ENCODE peak calls at places on chromosomes 11 and 22, in six cellular contexts. H, W, A, G, P and U are unnamed samples.

GRCh38 chr22:19353363-19354131 is 62.0 kb upstream of the CLTCL1 start:
- DNase-seq in A (no peak), P (no peak), G (no peak), H (no peak), W (no peak), U (no peak)

GRCh38 chr11:8905528-8906165 is 5.3 kb upstream of the AKIP1 start:
- DNase-seq in P (no peak), A (no peak), G (no peak), H (no peak), W (no peak), U (no peak)

GRCh38 chr11:101617735-101618332 is 34.0 kb upstream of the TRPC6 start:
- DNase-seq in P (no peak), H (no peak), A (no peak), G (no peak), W (no peak), U (no peak)

GRCh38 chr11:100550910-100551309 is 136.2 kb upstream of the ARHGAP42 start:
- DNase-seq in G (no peak), W (no peak), A (no peak), P (no peak), H (no peak), U (no peak)

GRCh38 chr22:37951305-37951704 is 2.1 kb downstream of the C22orf23 start:
- DNase-seq in P (no peak), A (no peak), H (no peak), W (peak), G (no peak), U (no peak)

GRCh38 chr11:110112457-110112856 is 19.3 kb downstream of the ZC3H12C start:
- DNase-seq in A (no peak), G (peak), W (no peak), H (no peak), P (no peak), U (no peak)

GRCh38 chr11:132257861-132258260 is 887.4 kb downstream of the NTM start:
- DNase-seq in P (no peak), G (no peak), A (no peak), H (no peak), W (no peak), U (no peak)

GRCh38 chr11:131615611-131616010 is 245.2 kb downstream of the NTM start:
- DNase-seq in G (no peak), P (no peak), A (no peak), W (no peak), H (no peak), U (no peak)

GRCh38 chr11:94876645-94877445 is 96.5 kb downstream of the CWC15 start:
- DNase-seq in P (peak), G (peak), A (peak), H (no peak), W (peak), U (no peak)

GRCh38 chr11:74627381-74627780 is 35.0 kb downstream of the POLD3 start:
- DNase-seq in G (no peak), P (no peak), A (no peak), H (no peak), W (no peak), U (no peak)

GRCh38 chr11:74171630-74172465 is 759 bp downstream of the PPME1 start:
- DNase-seq in W (no peak), P (no peak), G (no peak), H (no peak), A (no peak), U (no peak)

GRCh38 chr11:12893787-12894672 is 115.1 kb upstream of the RASSF10 start:
- DNase-seq in H (peak), W (peak), A (peak), P (no peak), G (peak), U (peak)

GRCh38 chr11:130801287-130802146 is 114.8 kb downstream of the SNX19 start:
- DNase-seq in G (no peak), A (no peak), P (no peak), H (no peak), W (no peak), U (no peak)

GRCh38 chr11:83583953-83584352 is 297.8 kb upstream of the CCDC90B start:
- DNase-seq in W (no peak), H (no peak), A (no peak), P (no peak), G (no peak), U (no peak)

GRCh38 chr11:92765418-92765817 is 204.0 kb upstream of the MTNR1B start:
- DNase-seq in W (no peak), G (no peak), H (no peak), A (no peak), P (no peak), U (no peak)

GRCh38 chr11:291281-292210 is 2.6 kb downstream of the PGGHG start:
- DNase-seq in G (peak), P (no peak), H (no peak), A (no peak), W (no peak), U (no peak)

GRCh38 chr11:19398772-19399542 is 158.2 kb upstream of the E2F8 start:
- DNase-seq in W (no peak), P (no peak), H (no peak), G (peak), A (no peak), U (no peak)

GRCh38 chr11:113531575-113532451 is 56.6 kb upstream of the DRD2 start:
- DNase-seq in W (no peak), G (no peak), A (no peak), P (no peak), H (no peak), U (no peak)

GRCh38 chr11:76243157-76243556 is 36.9 kb upstream of the WNT11 start:
- DNase-seq in H (no peak), A (no peak), W (no peak), P (no peak), G (no peak), U (no peak)

GRCh38 chr11:62574363-62575057 is 819 bp upstream of the EEF1G start:
- DNase-seq in H (no peak), G (peak), P (no peak), A (peak), W (no peak), U (no peak)

GRCh38 chr11:71240865-71241691 is 11.3 kb downstream of the SHANK2 start:
- DNase-seq in H (no peak), W (peak), A (no peak), G (peak), P (no peak), U (no peak)

GRCh38 chr22:30191049-30191701 is 55.4 kb downstream of the LIF start:
- DNase-seq in A (no peak), W (peak), H (no peak), G (no peak), P (no peak), U (no peak)

GRCh38 chr11:131809203-131809948 is 439.0 kb downstream of the NTM start:
- DNase-seq in P (no peak), W (no peak), A (no peak), H (no peak), G (no peak), U (no peak)

GRCh38 chr22:31451709-31452571 is 37.7 kb downstream of the EIF4ENIF1 start:
- DNase-seq in A (no peak), H (no peak), P (no peak), G (no peak), W (peak), U (no peak)

GRCh38 chr11:2578006-2578933 is 121.5 kb downstream of the KCNQ1OT1 start:
- DNase-seq in H (no peak), A (no peak), P (no peak), W (no peak), G (peak), U (no peak)

GRCh38 chr11:133302056-133302455 is 230.2 kb downstream of the OPCML start:
- DNase-seq in A (no peak), W (no peak), G (no peak), P (no peak), H (no peak), U (no peak)

GRCh38 chr11:12666905-12667304 is 7.3 kb upstream of the TEAD1 start:
- DNase-seq in A (no peak), P (no peak), W (no peak), H (no peak), G (no peak), U (no peak)

GRCh38 chr11:58285483-58286040 is 17.5 kb upstream of the OR10W1 start:
- DNase-seq in W (no peak), H (no peak), A (peak), P (no peak), G (no peak), U (no peak)

GRCh38 chr22:37122598-37123180 is 13.2 kb upstream of the TMPRSS6 start:
- DNase-seq in G (no peak), H (no peak), W (no peak), P (no peak), A (no peak), U (no peak)

GRCh38 chr11:68043349-68044144 is 4.7 kb downstream of the TCIRG1 start:
- DNase-seq in H (no peak), G (peak), P (no peak), A (no peak), W (no peak), U (no peak)

GRCh38 chr22:22802346-22802970 is 85.2 kb upstream of the IGLL5 start:
- DNase-seq in W (no peak), H (peak), G (no peak), A (peak), P (no peak), U (no peak)

GRCh38 chr11:3169952-3170755 is 5.0 kb upstream of the OSBPL5 start:
- DNase-seq in P (no peak), H (no peak), A (peak), W (no peak), G (no peak), U (no peak)

DNA sequence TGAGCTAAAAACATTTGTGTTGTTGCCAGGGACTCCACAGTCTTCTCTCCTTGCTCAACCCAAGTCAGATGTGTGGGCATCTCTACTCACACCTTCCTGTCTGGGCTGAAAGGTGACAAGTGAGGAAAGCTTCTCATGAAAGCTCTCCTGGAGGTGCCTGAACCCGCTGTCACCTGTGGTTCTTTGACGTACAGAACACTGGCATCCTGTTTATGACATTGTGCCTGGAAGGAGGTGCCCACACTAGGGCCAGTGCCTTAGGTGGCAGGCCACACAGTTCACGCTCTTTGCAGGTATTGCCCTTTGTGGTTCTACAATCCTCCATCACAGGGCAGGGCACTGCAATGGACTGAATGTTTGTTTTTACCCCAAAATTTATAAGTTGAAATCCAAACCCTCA is 108.5 kb downstream of the CD44 start:
- DNase-seq in W (no peak), H (peak), G (no peak), P (no peak), A (no peak), U (no peak)
- H3K27ac ChIP-seq in W (no peak), H (peak), G (no peak), P (peak), A (no peak), U (no peak)

DNA sequence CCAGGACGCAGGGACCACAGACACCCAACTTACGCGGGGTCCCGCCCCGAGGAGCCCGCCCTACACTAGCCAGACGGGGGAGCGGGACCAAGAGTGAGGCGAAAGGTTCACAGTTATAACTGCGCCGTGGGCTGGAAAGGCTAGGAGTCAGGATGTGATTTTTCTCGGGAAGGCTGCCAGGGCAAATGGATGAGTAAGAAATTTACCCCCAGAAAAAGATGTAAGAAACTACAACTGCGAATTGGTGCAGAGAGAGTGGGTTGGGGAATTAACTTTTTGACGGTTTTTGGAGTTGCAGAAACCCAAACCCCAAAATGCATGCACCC is 1.3 kb downstream of the TSPAN18 start:
- DNase-seq in G (no peak), W (no peak), H (no peak), P (no peak), A (no peak), U (no peak)
- H3K27ac ChIP-seq in G (peak), W (no peak), H (peak), P (no peak), A (no peak), U (no peak)

GRCh38 chr11:118530180-118530682 is 761 bp upstream of the TMEM25 start:
- DNase-seq in G (no peak), A (no peak), H (no peak), W (no peak), P (no peak), U (no peak)
- H3K27ac ChIP-seq in G (no peak), A (no peak), H (peak), W (peak), P (peak), U (peak)

GRCh38 chr22:33114570-33114969 is 56.4 kb upstream of the SYN3 start:
- DNase-seq in H (no peak), A (no peak), W (no peak), P (no peak), G (no peak), U (no peak)
- H3K27ac ChIP-seq in H (no peak), A (no peak), W (no peak), P (no peak), G (no peak), U (no peak)

GRCh38 chr11:45102810-45103621 is 43.4 kb upstream of the PRDM11 start:
- DNase-seq in A (peak), H (peak), W (peak), G (peak), P (no peak), U (no peak)
- H3K27ac ChIP-seq in A (no peak), H (peak), W (no peak), G (no peak), P (no peak), U (no peak)

DNA sequence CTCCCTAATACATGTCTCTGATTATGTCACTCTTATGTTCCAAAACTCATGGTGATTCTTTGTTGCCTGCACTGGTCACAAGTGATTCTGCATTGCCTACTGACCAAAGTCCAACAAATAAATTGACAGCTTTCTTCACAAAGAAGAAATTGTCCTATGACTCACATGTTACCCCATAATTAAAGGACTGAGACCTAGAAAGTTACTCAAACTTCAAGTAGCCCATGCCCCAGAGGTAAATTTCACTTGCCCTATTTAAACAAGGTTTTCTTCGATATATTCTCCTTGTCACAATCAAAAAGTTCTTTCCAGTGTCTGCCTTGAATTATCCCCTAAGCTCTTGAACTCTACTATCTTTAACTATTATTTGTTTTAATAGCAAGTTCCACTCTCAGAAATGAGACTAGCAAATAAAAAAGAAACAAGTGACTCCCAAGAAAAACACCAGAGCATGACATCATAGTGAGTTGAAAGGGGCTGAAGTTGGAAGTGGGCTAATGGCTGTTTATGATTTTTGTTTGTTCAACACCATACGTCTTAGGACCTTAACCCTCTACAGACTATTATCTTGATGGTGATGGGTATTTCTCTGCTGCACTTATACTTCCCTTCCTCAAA is 94.5 kb upstream of the BLID start:
- DNase-seq in H (no peak), W (peak), P (no peak), A (no peak), G (no peak), U (no peak)
- H3K27ac ChIP-seq in H (no peak), W (no peak), P (peak), A (no peak), G (no peak), U (peak)

GRCh38 chr11:31651822-31652221 is 142.3 kb downstream of the ELP4 start:
- DNase-seq in G (no peak), P (no peak), W (no peak), H (no peak), A (no peak), U (no peak)
- H3K27ac ChIP-seq in G (no peak), P (no peak), W (no peak), H (no peak), A (no peak), U (no peak)

GRCh38 chr11:65554057-65554818 is 3.9 kb downstream of the LTBP3 start:
- DNase-seq in G (peak), P (no peak), A (peak), W (no peak), H (no peak), U (no peak)
- H3K27ac ChIP-seq in G (no peak), P (peak), A (peak), W (no peak), H (peak), U (no peak)

GRCh38 chr11:119619665-119620064 is 109.3 kb downstream of the NECTIN1 start:
- DNase-seq in W (no peak), P (no peak), G (no peak), A (no peak), H (no peak), U (no peak)
- H3K27ac ChIP-seq in W (no peak), P (no peak), G (no peak), A (no peak), H (no peak), U (peak)